ENCODE peak calls at places on chromosomes 6 and 20, in nine cellular contexts. Y, T, U, M, G, W, V, D and K are unnamed samples.

GRCh38 chr6:143806282-143807102 is 36.6 kb upstream of the LTV1 start:
- DNase-seq in M (no peak), G (no peak), D (peak; percentile 73), Y (no peak), U (no peak), V (peak; percentile 77), W (no peak), T (no peak), K (no peak)

GRCh38 chr6:134517145-134517658 is 199.3 kb upstream of the SGK1 start:
- DNase-seq in G (no peak), W (no peak), V (peak; percentile 54), Y (peak; percentile 58), M (peak; percentile 77), T (no peak), D (peak; percentile 91), U (peak; percentile 53), K (peak; percentile 72)

GRCh38 chr6:6057442-6058053 is 50.8 kb upstream of the NRN1 start:
- DNase-seq in G (no peak), M (no peak), W (peak; percentile 35), Y (no peak), V (peak; percentile 16), D (no peak), T (no peak), U (no peak), K (no peak)

GRCh38 chr6:130720076-130720475 is 107.1 kb upstream of the SMLR1 start:
- DNase-seq in W (no peak), U (no peak), G (no peak), M (no peak), V (no peak), D (no peak), Y (no peak), T (no peak), K (no peak)

GRCh38 chr6:22467645-22468044 is 101.7 kb upstream of the HDGFL1 start:
- DNase-seq in D (no peak), V (no peak), M (no peak), U (no peak), W (no peak), G (no peak), T (no peak), Y (no peak), K (no peak)

GRCh38 chr20:46031014-46031569 is 2.1 kb downstream of the SLC12A5 start:
- DNase-seq in D (no peak), M (no peak), U (no peak), G (no peak), T (no peak), V (no peak), W (no peak), Y (no peak), K (no peak)

GRCh38 chr6:132764370-132764769 is 6.7 kb upstream of the VNN2 start:
- DNase-seq in G (no peak), U (no peak), T (no peak), Y (no peak), D (peak; percentile 36), V (no peak), M (no peak), W (no peak), K (no peak)

GRCh38 chr6:143505537-143505936 is 6.0 kb downstream of the FUCA2 start:
- DNase-seq in W (no peak), D (no peak), U (no peak), V (no peak), M (no peak), G (no peak), Y (no peak), T (no peak), K (no peak)

GRCh38 chr6:12654107-12654506 is 62.5 kb upstream of the PHACTR1 start:
- DNase-seq in T (no peak), D (no peak), Y (no peak), W (no peak), M (no peak), V (no peak), U (no peak), G (no peak), K (no peak)

GRCh38 chr6:111730835-111731234 is 125.2 kb upstream of the TRAF3IP2 start:
- DNase-seq in V (no peak), M (no peak), T (no peak), G (no peak), Y (no peak), U (no peak), D (peak; percentile 28), W (no peak), K (no peak)

GRCh38 chr20:23446505-23446904 is 6.2 kb downstream of the CST11 start:
- DNase-seq in U (peak; percentile 88), W (peak; percentile 35), Y (no peak), T (peak; percentile 66), M (peak; percentile 71), V (peak; percentile 6), G (no peak), D (peak; percentile 50), K (no peak)

GRCh38 chr6:25714765-25715164 is 39.8 kb upstream of the SLC17A4 start:
- DNase-seq in W (no peak), T (no peak), Y (no peak), V (no peak), M (no peak), U (no peak), G (no peak), D (no peak), K (no peak)

GRCh38 chr6:3516094-3516493 is 59.2 kb upstream of the SLC22A23 start:
- DNase-seq in G (no peak), D (no peak), W (no peak), V (no peak), U (no peak), M (no peak), Y (no peak), T (no peak), K (no peak)

GRCh38 chr6:105077592-105078463 is 102.0 kb downstream of the POPDC3 start:
- DNase-seq in G (no peak), V (no peak), Y (no peak), D (no peak), W (peak; percentile 44), U (no peak), T (no peak), M (no peak), K (no peak)

GRCh38 chr20:39986231-39986904 is 702.7 kb downstream of the MAFB start:
- DNase-seq in T (peak; percentile 15), U (peak; percentile 52), V (no peak), D (peak; percentile 35), W (no peak), G (peak; percentile 87), M (no peak), Y (peak; percentile 20), K (peak; percentile 32)
- TF ChIP-seq POLR2AphosphoS5 in T (peak; percentile 74), U (no peak), V (no peak), D (peak; percentile 15), W (no peak), G (no peak), M (no peak), Y (peak; percentile 60), K (peak; percentile 83)

DNA sequence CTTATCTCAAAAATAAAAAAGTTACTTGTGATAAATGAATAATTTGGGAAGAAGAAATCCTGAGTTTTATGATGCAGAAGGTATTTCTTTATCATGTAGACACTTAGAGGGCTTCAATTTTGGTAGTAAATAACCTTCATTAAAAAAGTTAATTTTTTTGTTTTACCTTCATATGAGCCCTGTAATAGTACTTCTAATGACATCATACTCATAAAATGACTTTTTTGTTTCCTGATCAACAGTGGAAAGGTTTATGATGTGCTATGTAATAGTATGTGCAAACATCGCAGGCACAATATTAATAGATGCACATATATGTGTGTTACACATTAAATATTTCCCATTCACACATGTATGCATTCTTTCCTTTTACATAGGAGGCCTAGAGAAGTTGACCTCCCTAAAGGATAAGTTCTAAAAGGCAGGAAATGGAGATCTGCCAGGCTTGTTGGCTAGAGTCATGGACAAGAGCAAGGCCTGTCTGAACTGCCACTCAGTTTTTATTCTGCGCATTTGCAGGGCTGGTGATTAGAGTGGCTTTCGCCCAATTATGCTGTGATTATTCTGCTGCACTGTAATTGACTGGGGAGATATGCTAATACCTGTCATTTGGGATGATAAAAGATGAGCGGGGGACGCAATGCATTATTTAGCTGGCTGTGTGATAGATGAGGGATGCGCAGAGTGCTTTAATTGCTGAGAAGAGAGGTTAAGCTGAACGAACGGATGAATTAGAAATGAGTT is 272.6 kb downstream of the TMEM242 start:
- DNase-seq in W (no peak), M (no peak), Y (no peak), T (no peak), D (no peak), V (no peak), U (no peak), G (no peak), K (no peak)
- TF ChIP-seq POLR2AphosphoS5 in W (no peak), M (no peak), Y (no peak), T (no peak), D (no peak), V (no peak), U (no peak), G (no peak), K (no peak)

GRCh38 chr6:148479498-148479897 is 136.9 kb downstream of the SASH1 start:
- DNase-seq in W (no peak), T (no peak), V (no peak), D (no peak), Y (no peak), G (no peak), U (no peak), M (no peak), K (no peak)
- TF ChIP-seq POLR2AphosphoS5 in W (no peak), T (no peak), V (no peak), D (no peak), Y (no peak), G (no peak), U (no peak), M (peak; percentile 19), K (no peak)

GRCh38 chr20:50320910-50321796 is 130.5 kb downstream of the CEBPB start:
- DNase-seq in M (peak; percentile 82), V (no peak), U (peak; percentile 90), G (peak; percentile 95), T (peak; percentile 86), W (peak; percentile 54), D (peak; percentile 95), Y (peak; percentile 87), K (peak; percentile 91)
- TF ChIP-seq POLR2AphosphoS5 in M (peak; percentile 85), V (no peak), U (no peak), G (peak; percentile 10), T (peak; percentile 65), W (peak; percentile 80), D (peak; percentile 84), Y (peak; percentile 85), K (peak; percentile 85)

GRCh38 chr20:63520939-63521601 is 505 bp downstream of the PPDPF start:
- DNase-seq in T (peak; percentile 89), W (no peak), D (peak; percentile 64), V (peak; percentile 71), M (peak; percentile 94), U (peak; percentile 79), Y (peak; percentile 86), G (peak; percentile 89), K (peak; percentile 81)
- TF ChIP-seq POLR2AphosphoS5 in T (no peak), W (no peak), D (no peak), V (peak; percentile 12), M (no peak), U (peak; percentile 62), Y (peak; percentile 56), G (peak; percentile 12), K (no peak)

DNA sequence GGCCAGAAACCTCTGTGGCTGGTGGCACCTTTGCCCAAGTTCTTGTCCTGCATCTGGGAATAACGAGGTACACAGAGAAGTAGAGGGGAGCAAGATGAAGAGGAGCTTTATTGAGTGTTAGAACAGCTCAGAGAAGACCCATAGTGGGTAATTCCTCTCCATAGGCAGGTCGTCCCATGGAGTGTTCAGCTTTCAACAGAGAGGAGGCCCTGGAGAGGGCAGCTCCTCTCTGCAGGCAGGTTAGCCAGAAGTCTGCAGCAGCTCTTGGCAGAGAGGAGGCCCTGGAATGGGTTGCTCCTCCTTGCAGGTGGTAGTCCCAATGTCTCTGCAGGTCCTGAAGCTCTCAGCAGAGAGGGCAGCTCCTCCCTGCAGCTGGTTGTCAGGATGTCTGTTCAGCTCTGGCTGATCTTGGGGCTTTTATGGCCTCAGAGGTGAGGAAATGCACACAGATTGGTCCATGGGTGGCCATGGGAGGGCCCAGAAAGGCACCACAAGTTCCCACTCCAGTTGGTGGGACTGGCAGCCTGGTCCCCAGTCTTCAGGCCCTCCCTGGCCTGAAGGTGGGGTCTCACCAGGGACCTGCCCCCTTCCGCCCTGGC is 89.0 kb downstream of the IPCEF1 start:
- DNase-seq in W (no peak), T (no peak), M (no peak), D (no peak), G (no peak), Y (no peak), V (no peak), U (no peak), K (no peak)
- TF ChIP-seq POLR2AphosphoS5 in W (no peak), T (no peak), M (no peak), D (no peak), G (no peak), Y (no peak), V (no peak), U (no peak), K (no peak)